ENCODE peak calls at places on chromosomes 4 and X, in five cellular contexts. One of them, this sample, is unnamed.

GRCh38 chr4:110268352-110268751 is 69.9 kb upstream of the ELOVL6 start:
- DNase-seq in transverse colon: no peak
- DNase-seq in endothelial cell: no peak
- DNase-seq in cardiac muscle cell: no peak
- DNase-seq in lower leg skin: no peak
- DNase-seq in this sample: no peak

GRCh38 chr4:6719611-6720179 is 3.7 kb downstream of the BLOC1S4 start:
- DNase-seq in transverse colon: no peak
- DNase-seq in endothelial cell: no peak
- DNase-seq in cardiac muscle cell: no peak
- DNase-seq in lower leg skin: peak
- DNase-seq in this sample: no peak

GRCh38 chr4:13539721-13540445 is 4.4 kb downstream of the NKX3-2 start:
- DNase-seq in transverse colon: no peak
- DNase-seq in endothelial cell: no peak
- DNase-seq in cardiac muscle cell: no peak
- DNase-seq in lower leg skin: no peak
- DNase-seq in this sample: no peak

GRCh38 chr4:150583287-150584197 is 1.6 kb downstream of the MAB21L2 start:
- DNase-seq in transverse colon: peak
- DNase-seq in endothelial cell: peak
- DNase-seq in cardiac muscle cell: peak
- DNase-seq in lower leg skin: no peak
- DNase-seq in this sample: no peak

GRCh38 chr4:40283968-40284367 is 51.2 kb upstream of the CHRNA9 start:
- DNase-seq in transverse colon: no peak
- DNase-seq in endothelial cell: no peak
- DNase-seq in cardiac muscle cell: no peak
- DNase-seq in lower leg skin: no peak
- DNase-seq in this sample: no peak

GRCh38 chrX:154125356-154126040 is 18.5 kb upstream of the OPN1LW start:
- DNase-seq in transverse colon: no peak
- DNase-seq in endothelial cell: no peak
- DNase-seq in cardiac muscle cell: peak
- DNase-seq in lower leg skin: peak
- DNase-seq in this sample: no peak

GRCh38 chrX:136766785-136767103 is 14.0 kb downstream of the ARHGEF6 start:
- DNase-seq in transverse colon: no peak
- DNase-seq in endothelial cell: no peak
- DNase-seq in cardiac muscle cell: no peak
- DNase-seq in lower leg skin: no peak
- DNase-seq in this sample: no peak

GRCh38 chr4:185966549-185966948 is 102.4 kb upstream of the TLR3 start:
- DNase-seq in transverse colon: no peak
- DNase-seq in endothelial cell: no peak
- DNase-seq in cardiac muscle cell: no peak
- DNase-seq in lower leg skin: no peak
- DNase-seq in this sample: no peak

GRCh38 chrX:130015181-130015580 is 32.7 kb downstream of the BCORL1 start:
- DNase-seq in transverse colon: no peak
- DNase-seq in endothelial cell: no peak
- DNase-seq in cardiac muscle cell: no peak
- DNase-seq in lower leg skin: no peak
- DNase-seq in this sample: no peak

GRCh38 chrX:41518841-41519220 is 71.7 kb downstream of the NYX start:
- DNase-seq in transverse colon: no peak
- DNase-seq in endothelial cell: no peak
- DNase-seq in cardiac muscle cell: no peak
- DNase-seq in lower leg skin: no peak
- DNase-seq in this sample: no peak

GRCh38 chr4:141099326-141099725 is 33.9 kb downstream of the RNF150 start:
- DNase-seq in transverse colon: no peak
- DNase-seq in endothelial cell: no peak
- DNase-seq in cardiac muscle cell: no peak
- DNase-seq in lower leg skin: no peak
- DNase-seq in this sample: no peak

GRCh38 chr4:73917081-73917501 is 47.9 kb downstream of the CXCL1 start:
- DNase-seq in transverse colon: no peak
- DNase-seq in endothelial cell: no peak
- DNase-seq in cardiac muscle cell: peak
- DNase-seq in lower leg skin: no peak
- DNase-seq in this sample: no peak

GRCh38 chr4:83316459-83317170 is 18.0 kb downstream of the HPSE start:
- DNase-seq in transverse colon: no peak
- DNase-seq in endothelial cell: no peak
- DNase-seq in cardiac muscle cell: no peak
- DNase-seq in lower leg skin: no peak
- DNase-seq in this sample: no peak

GRCh38 chr4:166144607-166145006 is 271.6 kb downstream of the TLL1 start:
- DNase-seq in transverse colon: no peak
- DNase-seq in endothelial cell: no peak
- DNase-seq in cardiac muscle cell: peak
- DNase-seq in lower leg skin: no peak
- DNase-seq in this sample: no peak

GRCh38 chrX:154727418-154728323 is 23.2 kb downstream of the GAB3 start:
- DNase-seq in transverse colon: peak
- DNase-seq in endothelial cell: no peak
- DNase-seq in cardiac muscle cell: peak
- DNase-seq in lower leg skin: peak
- DNase-seq in this sample: no peak

GRCh38 chrX:45344597-45344996 is 143.9 kb upstream of the DIPK2B start:
- DNase-seq in transverse colon: no peak
- DNase-seq in endothelial cell: no peak
- DNase-seq in cardiac muscle cell: peak
- DNase-seq in lower leg skin: no peak
- DNase-seq in this sample: no peak

GRCh38 chr4:76748649-76749048 is 149.3 kb downstream of the SOWAHB start:
- DNase-seq in transverse colon: peak
- DNase-seq in endothelial cell: peak
- DNase-seq in cardiac muscle cell: peak
- DNase-seq in lower leg skin: no peak
- DNase-seq in this sample: no peak

GRCh38 chrX:119990995-119991787 is 47.6 kb upstream of the NKAP start:
- DNase-seq in transverse colon: no peak
- DNase-seq in endothelial cell: no peak
- DNase-seq in cardiac muscle cell: no peak
- DNase-seq in lower leg skin: no peak
- DNase-seq in this sample: no peak

GRCh38 chrX:70038951-70039350 is 10.8 kb downstream of the AWAT2 start:
- DNase-seq in transverse colon: no peak
- DNase-seq in endothelial cell: no peak
- DNase-seq in cardiac muscle cell: no peak
- DNase-seq in lower leg skin: no peak
- DNase-seq in this sample: no peak

GRCh38 chr4:123304151-123305021 is 92.2 kb upstream of the SPRY1 start:
- DNase-seq in transverse colon: no peak
- DNase-seq in endothelial cell: peak
- DNase-seq in cardiac muscle cell: no peak
- DNase-seq in lower leg skin: no peak
- DNase-seq in this sample: no peak

GRCh38 chr4:53656421-53656981 is 65.2 kb upstream of the LNX1 start:
- DNase-seq in transverse colon: no peak
- DNase-seq in endothelial cell: no peak
- DNase-seq in cardiac muscle cell: peak
- DNase-seq in lower leg skin: no peak
- DNase-seq in this sample: no peak

GRCh38 chr4:8244001-8244757 is 25.4 kb upstream of the HTRA3 start:
- DNase-seq in transverse colon: no peak
- DNase-seq in endothelial cell: no peak
- DNase-seq in cardiac muscle cell: no peak
- DNase-seq in lower leg skin: no peak
- DNase-seq in this sample: no peak

GRCh38 chr4:8247047-8247930 is 22.3 kb upstream of the HTRA3 start:
- DNase-seq in transverse colon: peak
- DNase-seq in endothelial cell: no peak
- DNase-seq in cardiac muscle cell: peak
- DNase-seq in lower leg skin: peak
- DNase-seq in this sample: no peak

GRCh38 chr4:8244931-8245460 is 24.6 kb upstream of the HTRA3 start:
- DNase-seq in transverse colon: no peak
- DNase-seq in endothelial cell: no peak
- DNase-seq in cardiac muscle cell: no peak
- DNase-seq in lower leg skin: no peak
- DNase-seq in this sample: no peak

GRCh38 chr4:8248091-8248490 is 21.5 kb upstream of the HTRA3 start:
- DNase-seq in transverse colon: no peak
- DNase-seq in endothelial cell: no peak
- DNase-seq in cardiac muscle cell: peak
- DNase-seq in lower leg skin: no peak
- DNase-seq in this sample: no peak

DNA sequence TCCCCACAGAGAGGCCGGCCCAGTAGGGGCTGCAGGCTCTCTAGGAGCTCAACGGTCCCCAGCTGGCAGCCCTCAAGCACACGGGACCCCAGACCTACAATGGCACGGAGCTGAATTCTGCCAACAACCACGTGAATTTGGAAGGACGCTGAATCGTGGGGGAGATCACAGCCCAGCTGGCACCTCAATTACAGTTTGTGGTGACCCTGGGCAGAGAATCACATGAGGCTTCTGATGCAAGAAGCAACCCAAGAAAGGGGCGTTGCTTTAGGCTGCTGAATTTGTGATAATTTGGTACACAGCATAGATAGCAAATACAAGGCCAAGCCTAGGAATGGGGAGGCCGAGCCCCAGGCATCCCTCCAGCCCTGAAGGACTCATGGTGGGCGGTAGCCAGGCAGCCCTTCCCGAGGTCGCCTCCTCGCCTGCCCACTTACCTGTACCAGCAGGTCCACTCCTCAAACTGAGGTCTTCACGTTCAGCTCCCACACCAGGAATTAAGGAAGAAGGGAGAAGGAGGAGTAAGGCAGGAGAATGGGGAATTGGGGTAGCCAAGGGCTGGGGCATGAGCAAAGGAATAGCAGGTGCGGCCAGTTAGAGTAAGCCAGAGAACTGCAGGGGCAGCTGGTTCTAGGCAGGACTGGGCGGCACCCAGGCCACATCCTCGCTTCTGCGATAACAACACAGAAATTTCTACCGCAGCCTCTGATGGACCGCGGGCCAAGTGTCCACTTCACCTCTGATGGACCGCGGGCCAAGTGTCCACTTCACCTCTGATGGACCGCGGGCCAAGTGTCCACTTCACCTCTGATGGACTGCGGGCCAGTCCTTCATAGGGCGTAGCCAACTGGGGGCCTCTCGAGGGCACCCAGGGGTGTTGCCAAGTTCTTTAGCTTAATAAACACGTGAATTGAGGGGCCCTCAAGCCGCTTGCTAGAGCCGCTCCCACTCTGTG is 23.4 kb upstream of the HTRA3 start:
- DNase-seq in transverse colon: no peak
- DNase-seq in endothelial cell: no peak
- DNase-seq in cardiac muscle cell: no peak
- DNase-seq in lower leg skin: no peak
- DNase-seq in this sample: no peak
- TF ChIP-seq CTCF in transverse colon: no peak
- TF ChIP-seq CTCF in endothelial cell: no peak
- TF ChIP-seq CTCF in cardiac muscle cell: no peak
- TF ChIP-seq CTCF in lower leg skin: no peak
- TF ChIP-seq CTCF in this sample: no peak

GRCh38 chr4:159904906-159905305 is 802.0 kb downstream of the RAPGEF2 start:
- DNase-seq in transverse colon: no peak
- DNase-seq in endothelial cell: no peak
- DNase-seq in cardiac muscle cell: no peak
- DNase-seq in lower leg skin: no peak
- DNase-seq in this sample: no peak

GRCh38 chr4:159902648-159903047 is 799.8 kb downstream of the RAPGEF2 start:
- DNase-seq in transverse colon: no peak
- DNase-seq in endothelial cell: no peak
- DNase-seq in cardiac muscle cell: no peak
- DNase-seq in lower leg skin: no peak
- DNase-seq in this sample: no peak

GRCh38 chr4:159906051-159906450 is 803.2 kb downstream of the RAPGEF2 start:
- DNase-seq in transverse colon: no peak
- DNase-seq in endothelial cell: no peak
- DNase-seq in cardiac muscle cell: no peak
- DNase-seq in lower leg skin: no peak
- DNase-seq in this sample: no peak

GRCh38 chr4:159899596-159899995 is 796.7 kb downstream of the RAPGEF2 start:
- DNase-seq in transverse colon: no peak
- DNase-seq in endothelial cell: no peak
- DNase-seq in cardiac muscle cell: no peak
- DNase-seq in lower leg skin: no peak
- DNase-seq in this sample: no peak

GRCh38 chr4:159900562-159900961 is 797.7 kb downstream of the RAPGEF2 start:
- DNase-seq in transverse colon: no peak
- DNase-seq in endothelial cell: no peak
- DNase-seq in cardiac muscle cell: no peak
- DNase-seq in lower leg skin: no peak
- DNase-seq in this sample: no peak
- TF ChIP-seq CTCF in transverse colon: no peak
- TF ChIP-seq CTCF in endothelial cell: no peak
- TF ChIP-seq CTCF in cardiac muscle cell: no peak
- TF ChIP-seq CTCF in lower leg skin: no peak
- TF ChIP-seq CTCF in this sample: no peak

DNA sequence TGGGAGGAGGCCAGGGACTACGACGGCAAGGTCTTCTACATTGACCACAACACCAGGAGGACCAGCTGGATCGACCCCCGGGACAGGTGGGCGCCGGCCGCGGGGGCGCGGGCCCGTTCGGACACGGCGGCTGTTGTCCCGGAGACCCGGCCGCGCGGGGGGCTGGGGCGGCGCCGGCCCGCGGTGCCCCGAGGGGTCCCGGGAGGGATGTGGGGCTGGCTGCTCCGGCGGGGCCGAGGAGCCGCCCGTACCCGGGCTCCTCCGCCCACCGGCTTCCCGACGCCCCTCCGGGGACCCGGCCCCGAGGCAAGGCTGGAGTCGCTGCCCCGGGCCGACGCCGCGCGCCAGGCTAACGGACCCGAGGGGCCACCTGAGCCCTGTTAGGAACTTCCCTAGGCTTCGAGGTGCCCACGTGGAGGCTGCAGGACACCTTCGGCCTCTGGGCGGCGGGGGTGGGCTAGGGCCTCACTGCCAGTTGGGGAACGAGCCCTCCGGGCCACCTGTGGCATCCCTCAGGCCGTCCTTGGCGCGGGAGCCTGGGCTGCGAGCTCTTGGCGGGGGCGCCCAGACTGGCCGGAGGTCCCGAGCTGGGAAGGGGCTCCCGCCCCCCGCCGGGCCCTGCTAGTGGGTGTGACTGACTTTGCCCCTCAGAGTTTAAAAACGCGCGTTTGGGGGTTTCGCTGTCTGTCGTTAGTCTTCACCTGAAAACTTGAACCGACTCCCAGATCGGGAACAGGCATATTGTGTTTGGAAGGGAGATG is 660 bp downstream of the WWC2 start:
- DNase-seq in transverse colon: no peak
- DNase-seq in endothelial cell: peak
- DNase-seq in cardiac muscle cell: no peak
- DNase-seq in lower leg skin: peak
- DNase-seq in this sample: no peak
- TF ChIP-seq CTCF in transverse colon: no peak
- TF ChIP-seq CTCF in endothelial cell: no peak
- TF ChIP-seq CTCF in cardiac muscle cell: peak
- TF ChIP-seq CTCF in lower leg skin: no peak
- TF ChIP-seq CTCF in this sample: peak

GRCh38 chr4:142383354-142383753 is 462.7 kb downstream of the INPP4B start:
- DNase-seq in transverse colon: no peak
- DNase-seq in endothelial cell: no peak
- DNase-seq in cardiac muscle cell: no peak
- DNase-seq in lower leg skin: no peak
- DNase-seq in this sample: no peak

GRCh38 chr4:142383800-142384470 is 462.2 kb downstream of the INPP4B start:
- DNase-seq in transverse colon: no peak
- DNase-seq in endothelial cell: no peak
- DNase-seq in cardiac muscle cell: no peak
- DNase-seq in lower leg skin: no peak
- DNase-seq in this sample: no peak

GRCh38 chr4:142386450-142386849 is 459.7 kb downstream of the INPP4B start:
- DNase-seq in transverse colon: no peak
- DNase-seq in endothelial cell: no peak
- DNase-seq in cardiac muscle cell: no peak
- DNase-seq in lower leg skin: no peak
- DNase-seq in this sample: no peak
- TF ChIP-seq CTCF in transverse colon: no peak
- TF ChIP-seq CTCF in endothelial cell: no peak
- TF ChIP-seq CTCF in cardiac muscle cell: no peak
- TF ChIP-seq CTCF in lower leg skin: no peak
- TF ChIP-seq CTCF in this sample: no peak

This sample was measured in thoracic aorta.